ENCODE peak calls at places on chromosomes 3 and 15, in five cellular contexts. I is activated T-cell treated with anti-CD3 and anti-CD28 coated beads for 48 hours, H is body of pancreas, P is sciatic nerve, K is astrocyte of the spinal cord. S is an unnamed sample.

GRCh38 chr15:69823223-69823907 is 274.4 kb downstream of the TLE3 start:
- DNase-seq in I (no peak), H (no peak), P (no peak), K (peak; percentile 20), S (no peak)

GRCh38 chr15:48143856-48144255 is 23.1 kb downstream of the SLC24A5 start:
- DNase-seq in I (no peak), H (no peak), P (no peak), K (no peak), S (no peak)

GRCh38 chr3:10015476-10015904 is 10.7 kb upstream of the FANCD2 start:
- DNase-seq in I (no peak), H (peak; percentile 79), P (peak; percentile 96), K (peak; percentile 97), S (peak; percentile 17)

GRCh38 chr15:78565951-78566774 is 843 bp downstream of the CHRNA5 start:
- DNase-seq in I (no peak), H (no peak), P (no peak), K (peak; percentile 31), S (no peak)

GRCh38 chr3:11567516-11568467 is 75.9 kb downstream of the VGLL4 start:
- DNase-seq in I (no peak), H (no peak), P (no peak), K (peak; percentile 83), S (no peak)

GRCh38 chr15:67761343-67761742 is 64.0 kb upstream of the SKOR1 start:
- DNase-seq in I (no peak), H (no peak), P (no peak), K (no peak), S (no peak)

GRCh38 chr3:50211930-50212329 is 6.9 kb downstream of the SLC38A3 start:
- DNase-seq in I (no peak), H (no peak), P (no peak), K (no peak), S (no peak)

GRCh38 chr3:193704431-193704830 is 111.4 kb downstream of the OPA1 start:
- DNase-seq in I (no peak), H (no peak), P (no peak), K (no peak), S (no peak)

GRCh38 chr15:63049747-63050439 is 7.3 kb downstream of the TPM1 start:
- DNase-seq in I (no peak), H (no peak), P (no peak), K (peak; percentile 49), S (no peak)

S was measured in C1 segment of cervical spinal cord.